ENCODE peak calls at places on chromosomes 2 and 18, in four cellular contexts. One of them, this sample, is unnamed.

GRCh38 chr2:131031431-131031841 is 61.8 kb downstream of the FAM168B start:
- DNase-seq in GM12878: no peak
- DNase-seq in HEK293T: no peak
- DNase-seq in HepG2: no peak
- DNase-seq in this sample: no peak

GRCh38 chr2:441258-442023 is 153.6 kb upstream of the ALKAL2 start:
- DNase-seq in HepG2: no peak
- DNase-seq in GM12878: no peak
- DNase-seq in HEK293T: no peak
- DNase-seq in this sample: no peak

GRCh38 chr2:64222351-64222750 is 78.1 kb upstream of the PELI1 start:
- DNase-seq in HepG2: no peak
- DNase-seq in GM12878: no peak
- DNase-seq in HEK293T: no peak
- DNase-seq in this sample: no peak

GRCh38 chr18:50094221-50094773 is 100.7 kb downstream of the MYO5B start:
- DNase-seq in GM12878: no peak
- DNase-seq in HEK293T: no peak
- DNase-seq in HepG2: no peak
- DNase-seq in this sample: no peak

GRCh38 chr18:32906506-32907214 is 133.8 kb upstream of the KLHL14 start:
- DNase-seq in GM12878: no peak
- DNase-seq in HepG2: no peak
- DNase-seq in HEK293T: no peak
- DNase-seq in this sample: no peak

GRCh38 chr2:150882751-150883520 is 378.7 kb downstream of the RBM43 start:
- DNase-seq in HepG2: no peak
- DNase-seq in GM12878: no peak
- DNase-seq in HEK293T: no peak
- DNase-seq in this sample: no peak

GRCh38 chr2:218607436-218608115 is at the start of gene PLCD4:
- DNase-seq in HEK293T: no peak
- DNase-seq in GM12878: no peak
- DNase-seq in HepG2: no peak
- DNase-seq in this sample: no peak

GRCh38 chr2:71460595-71461303 is 7.4 kb downstream of the DYSF start:
- DNase-seq in HEK293T: peak; percentile 40
- DNase-seq in GM12878: no peak
- DNase-seq in HepG2: no peak
- DNase-seq in this sample: peak; percentile 63

GRCh38 chr2:71798266-71799012 is 345.1 kb downstream of the DYSF start:
- DNase-seq in HepG2: peak; percentile 61
- DNase-seq in HEK293T: peak; percentile 66
- DNase-seq in GM12878: no peak
- DNase-seq in this sample: peak; percentile 71

GRCh38 chr2:241218131-241219029 is 29.9 kb downstream of the ANO7 start:
- DNase-seq in HepG2: peak; percentile 68
- DNase-seq in HEK293T: peak; percentile 54
- DNase-seq in GM12878: peak; percentile 17
- DNase-seq in this sample: peak; percentile 77

GRCh38 chr18:75360206-75360605 is 67.3 kb downstream of the SMIM21 start:
- DNase-seq in HepG2: no peak
- DNase-seq in GM12878: no peak
- DNase-seq in HEK293T: no peak
- DNase-seq in this sample: no peak

GRCh38 chr2:25279091-25279651 is 62.6 kb downstream of the DNMT3A start:
- DNase-seq in HEK293T: no peak
- DNase-seq in GM12878: peak; percentile 86
- DNase-seq in HepG2: no peak
- DNase-seq in this sample: no peak

GRCh38 chr2:47088371-47089082 is 66.6 kb downstream of the STPG4 start:
- DNase-seq in HEK293T: no peak
- DNase-seq in GM12878: no peak
- DNase-seq in HepG2: peak; percentile 47
- DNase-seq in this sample: peak; percentile 76

GRCh38 chr18:66993492-66993891 is 389.6 kb upstream of the CDH19 start:
- DNase-seq in HEK293T: no peak
- DNase-seq in HepG2: peak; percentile 53
- DNase-seq in GM12878: no peak
- DNase-seq in this sample: no peak

GRCh38 chr18:75639468-75639831 is 211.9 kb upstream of the SMIM21 start:
- DNase-seq in GM12878: no peak
- DNase-seq in HepG2: no peak
- DNase-seq in HEK293T: no peak
- DNase-seq in this sample: no peak

GRCh38 chr2:45380131-45380836 is 230.8 kb downstream of the SRBD1 start:
- DNase-seq in HEK293T: no peak
- DNase-seq in GM12878: no peak
- DNase-seq in HepG2: peak; percentile 15
- DNase-seq in this sample: no peak

GRCh38 chr2:237927135-237927534 is 39.7 kb upstream of the UBE2F start:
- DNase-seq in HepG2: no peak
- DNase-seq in HEK293T: no peak
- DNase-seq in GM12878: no peak
- DNase-seq in this sample: no peak

GRCh38 chr2:197813093-197813787 is 8.8 kb downstream of the PLCL1 start:
- DNase-seq in HepG2: peak; percentile 68
- DNase-seq in GM12878: no peak
- DNase-seq in HEK293T: peak; percentile 35
- DNase-seq in this sample: peak; percentile 56

GRCh38 chr18:73535189-73535588 is 612.4 kb downstream of the FBXO15 start:
- DNase-seq in GM12878: no peak
- DNase-seq in HepG2: no peak
- DNase-seq in HEK293T: no peak
- DNase-seq in this sample: no peak

GRCh38 chr2:16050261-16051045 is 110.1 kb downstream of the MYCN start:
- DNase-seq in HEK293T: no peak
- DNase-seq in GM12878: no peak
- DNase-seq in HepG2: no peak
- DNase-seq in this sample: no peak

GRCh38 chr2:55887906-55888625 is 35.5 kb downstream of the EFEMP1 start:
- DNase-seq in GM12878: no peak
- DNase-seq in HepG2: no peak
- DNase-seq in HEK293T: no peak
- DNase-seq in this sample: no peak

GRCh38 chr18:46324556-46324955 is 220.4 kb downstream of the HAUS1 start:
- DNase-seq in HEK293T: peak; percentile 27
- DNase-seq in HepG2: no peak
- DNase-seq in GM12878: no peak
- DNase-seq in this sample: peak; percentile 40

GRCh38 chr2:196592912-196593881 is 46.3 kb upstream of the CCDC150 start:
- DNase-seq in HEK293T: peak; percentile 69
- DNase-seq in GM12878: no peak
- DNase-seq in HepG2: no peak
- DNase-seq in this sample: no peak

GRCh38 chr18:57527479-57528237 is 58.8 kb downstream of the FECH start:
- DNase-seq in GM12878: no peak
- DNase-seq in HepG2: peak; percentile 55
- DNase-seq in HEK293T: no peak
- DNase-seq in this sample: no peak

GRCh38 chr18:63570721-63571120 is 16.4 kb upstream of the SERPINB13 start:
- DNase-seq in HepG2: no peak
- DNase-seq in GM12878: no peak
- DNase-seq in HEK293T: no peak
- DNase-seq in this sample: no peak

GRCh38 chr2:134443814-134444480 is 190.1 kb downstream of the MGAT5 start:
- DNase-seq in HEK293T: no peak
- DNase-seq in GM12878: no peak
- DNase-seq in HepG2: no peak
- DNase-seq in this sample: no peak

GRCh38 chr18:3153107-3153704 is 66.6 kb downstream of the MYOM1 start:
- DNase-seq in GM12878: peak; percentile 80
- DNase-seq in HepG2: peak; percentile 88
- DNase-seq in HEK293T: no peak
- DNase-seq in this sample: no peak

GRCh38 chr2:68645523-68645922 is 2.1 kb downstream of the PROKR1 start:
- DNase-seq in HEK293T: no peak
- DNase-seq in HepG2: no peak
- DNase-seq in GM12878: no peak
- DNase-seq in this sample: no peak

GRCh38 chr2:173957517-173957916 is 7.7 kb downstream of the SP3 start:
- DNase-seq in HEK293T: no peak
- DNase-seq in GM12878: no peak
- DNase-seq in HepG2: no peak
- DNase-seq in this sample: no peak

GRCh38 chr2:173955004-173955403 is 10.2 kb downstream of the SP3 start:
- DNase-seq in GM12878: no peak
- DNase-seq in HepG2: peak; percentile 42
- DNase-seq in HEK293T: no peak
- DNase-seq in this sample: no peak

GRCh38 chr2:173955867-173956266 is 9.3 kb downstream of the SP3 start:
- DNase-seq in HEK293T: no peak
- DNase-seq in GM12878: no peak
- DNase-seq in HepG2: no peak
- DNase-seq in this sample: no peak

GRCh38 chr2:173958198-173958846 is 6.9 kb downstream of the SP3 start:
- DNase-seq in HepG2: peak; percentile 40
- DNase-seq in HEK293T: no peak
- DNase-seq in GM12878: no peak
- DNase-seq in this sample: no peak

GRCh38 chr2:173956454-173956853 is 8.7 kb downstream of the SP3 start:
- DNase-seq in HEK293T: no peak
- DNase-seq in GM12878: no peak
- DNase-seq in HepG2: no peak
- DNase-seq in this sample: no peak
- TF ChIP-seq FOXK2 in HEK293T: no peak
- TF ChIP-seq FOXK2 in GM12878: no peak
- TF ChIP-seq FOXK2 in HepG2: no peak
- TF ChIP-seq FOXK2 in this sample: no peak

GRCh38 chr2:52145005-52145404 is 1113.1 kb upstream of the NRXN1 start:
- DNase-seq in HepG2: no peak
- DNase-seq in HEK293T: no peak
- DNase-seq in GM12878: no peak
- DNase-seq in this sample: no peak
- TF ChIP-seq FOXK2 in HepG2: no peak
- TF ChIP-seq FOXK2 in HEK293T: no peak
- TF ChIP-seq FOXK2 in GM12878: no peak
- TF ChIP-seq FOXK2 in this sample: no peak

DNA sequence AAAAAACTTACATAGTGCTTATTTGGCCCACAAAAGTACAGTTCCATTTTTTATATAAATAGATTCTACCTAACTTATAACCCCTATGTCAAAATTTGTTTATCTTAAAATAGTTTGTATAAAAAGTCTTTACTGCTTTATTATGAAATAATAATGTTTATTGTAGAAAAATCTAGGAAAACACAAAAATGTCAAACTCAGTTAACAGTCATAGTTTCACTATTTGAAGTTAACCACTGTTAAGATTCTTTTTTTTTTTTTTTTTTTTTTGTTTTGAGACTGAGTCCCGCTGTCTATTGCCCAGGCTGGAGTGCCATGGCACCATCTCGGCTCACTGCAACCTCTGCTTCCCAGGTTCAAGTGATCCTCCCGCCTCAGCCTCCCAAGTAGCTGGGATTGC is 26.5 kb upstream of the ABI2 start:
- DNase-seq in HepG2: no peak
- DNase-seq in HEK293T: no peak
- DNase-seq in GM12878: no peak
- DNase-seq in this sample: no peak
- TF ChIP-seq FOXK2 in HepG2: no peak
- TF ChIP-seq FOXK2 in HEK293T: no peak
- TF ChIP-seq FOXK2 in GM12878: no peak
- TF ChIP-seq FOXK2 in this sample: no peak

GRCh38 chr2:225002039-225002655 is 40.1 kb downstream of the DOCK10 start:
- DNase-seq in HEK293T: peak; percentile 50
- DNase-seq in GM12878: peak; percentile 60
- DNase-seq in HepG2: peak; percentile 54
- DNase-seq in this sample: peak; percentile 5
- TF ChIP-seq FOXK2 in HEK293T: peak; percentile 53
- TF ChIP-seq FOXK2 in GM12878: peak; percentile 40
- TF ChIP-seq FOXK2 in HepG2: no peak
- TF ChIP-seq FOXK2 in this sample: peak; percentile 17

DNA sequence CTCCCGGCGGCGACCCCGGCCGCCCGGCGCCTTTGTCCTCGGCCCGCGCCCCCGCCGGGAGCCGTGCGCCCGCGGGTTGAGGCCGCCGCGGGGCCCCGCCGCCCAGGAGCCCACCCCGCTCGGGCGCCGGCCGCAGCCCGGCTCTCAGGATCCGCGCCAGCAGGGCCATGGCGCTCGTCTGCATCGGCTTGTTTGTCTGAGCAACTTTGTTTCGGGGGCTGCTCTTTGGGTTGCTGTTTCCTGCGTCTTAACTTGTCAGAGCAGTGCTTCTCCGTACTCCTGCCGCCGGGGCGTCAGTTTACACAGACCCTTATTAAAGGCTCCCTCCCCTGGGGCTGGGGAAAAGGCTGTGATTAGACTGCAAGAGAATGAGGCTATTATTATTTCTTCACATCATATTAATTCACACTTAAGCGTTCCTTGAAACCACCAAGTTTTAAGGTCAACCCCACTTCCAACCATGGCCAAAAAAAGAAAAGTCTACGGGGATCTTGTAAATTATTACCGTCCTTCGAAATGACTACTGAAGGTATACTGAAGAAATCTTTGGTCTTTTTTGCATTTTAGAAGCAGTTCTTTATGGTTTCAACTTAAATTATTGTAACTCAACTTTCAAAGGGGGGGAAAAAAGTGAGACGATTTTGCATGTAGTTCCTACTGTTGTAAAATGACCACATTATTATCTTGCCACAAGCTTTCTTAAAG is at the start of gene CYP27C1:
- DNase-seq in HEK293T: peak; percentile 50
- DNase-seq in HepG2: no peak
- DNase-seq in GM12878: no peak
- DNase-seq in this sample: no peak
- TF ChIP-seq FOXK2 in HEK293T: no peak
- TF ChIP-seq FOXK2 in HepG2: no peak
- TF ChIP-seq FOXK2 in GM12878: no peak
- TF ChIP-seq FOXK2 in this sample: no peak

DNA sequence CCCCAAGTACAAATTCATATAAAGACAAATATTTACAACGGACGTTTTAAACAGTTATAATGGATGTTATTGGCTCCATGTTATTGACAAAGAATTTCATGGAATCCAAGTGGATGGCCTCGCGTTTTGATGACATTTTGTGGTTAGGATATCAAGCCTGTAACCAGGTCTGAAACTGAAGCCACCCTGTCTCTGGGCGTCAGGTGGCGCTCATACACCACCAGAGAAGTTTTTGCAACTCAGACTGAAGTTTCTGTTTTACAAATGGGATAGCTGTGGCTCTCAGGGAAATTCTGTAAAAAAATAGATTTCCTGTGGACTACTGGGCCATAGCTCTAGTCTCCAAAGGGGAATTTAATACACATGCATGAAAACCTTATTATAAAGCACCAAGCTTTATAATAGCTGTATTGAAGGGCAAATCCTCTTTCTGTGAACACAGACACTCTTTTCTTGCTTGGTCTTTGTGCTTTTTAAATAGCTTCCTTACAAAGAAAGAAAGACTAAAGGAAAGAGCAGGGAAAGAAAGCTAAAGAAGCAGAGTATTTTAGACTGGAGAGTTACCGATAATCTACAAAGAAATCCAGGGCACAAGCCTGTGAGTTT is 86.7 kb downstream of the C18orf54 start:
- DNase-seq in HEK293T: peak; percentile 37
- DNase-seq in HepG2: peak; percentile 32
- DNase-seq in GM12878: no peak
- DNase-seq in this sample: peak; percentile 31
- TF ChIP-seq FOXK2 in HEK293T: no peak
- TF ChIP-seq FOXK2 in HepG2: no peak
- TF ChIP-seq FOXK2 in GM12878: no peak
- TF ChIP-seq FOXK2 in this sample: no peak

This sample was measured in K562.